ENCODE peak calls at places on chromosome 20, in nine cellular contexts. F is foreskin fibroblast, Q is fibroblast of lung, C is coronary artery, Z is HFF-Myc, O is HepG2, D is heart left ventricle, A is brain microvascular endothelial cell, H is bronchial epithelial cell. I is an unnamed sample.

GRCh38 chr20:37042986-37043972 is 52.5 kb downstream of the RBL1 start:
- DNase-seq in F (no peak), Q (no peak), C (no peak), Z (no peak), O (no peak), D (no peak), A (no peak), H (no peak), I (no peak)

GRCh38 chr20:48238781-48239180 is 453.5 kb upstream of the SULF2 start:
- DNase-seq in F (no peak), Q (no peak), C (no peak), Z (peak; percentile 15), O (no peak), D (no peak), A (no peak), H (no peak), I (no peak)

GRCh38 chr20:3808141-3808479 is 12.0 kb downstream of the CDC25B start:
- DNase-seq in F (peak; percentile 98), Q (peak; percentile 98), C (peak; percentile 88), Z (peak; percentile 92), O (peak; percentile 61), D (peak; percentile 85), A (no peak), H (peak; percentile 87), I (peak; percentile 87)

GRCh38 chr20:13692802-13693736 is 54.3 kb upstream of the TASP1 start:
- DNase-seq in F (no peak), Q (no peak), C (no peak), Z (no peak), O (peak; percentile 78), D (no peak), A (no peak), H (no peak), I (no peak)

GRCh38 chr20:48828734-48829460 is 1.1 kb upstream of the PREX1 start:
- DNase-seq in F (no peak), Q (no peak), C (peak; percentile 28), Z (no peak), O (no peak), D (no peak), A (no peak), H (no peak), I (no peak)

GRCh38 chr20:44326391-44327159 is 10.3 kb upstream of the R3HDML start:
- DNase-seq in F (no peak), Q (no peak), C (no peak), Z (no peak), O (no peak), D (no peak), A (no peak), H (no peak), I (no peak)

GRCh38 chr20:59004763-59005522 is 2.1 kb downstream of the CTSZ start:
- DNase-seq in F (no peak), Q (no peak), C (peak; percentile 75), Z (no peak), O (peak; percentile 71), D (peak; percentile 64), A (no peak), H (no peak), I (no peak)

GRCh38 chr20:36367907-36368306 is 61.8 kb downstream of the DLGAP4 start:
- DNase-seq in F (no peak), Q (no peak), C (no peak), Z (no peak), O (no peak), D (no peak), A (no peak), H (no peak), I (no peak)

GRCh38 chr20:33650111-33650752 is 11.9 kb upstream of the C20orf144 start:
- DNase-seq in F (no peak), Q (no peak), C (no peak), Z (no peak), O (no peak), D (no peak), A (no peak), H (no peak), I (no peak)

GRCh38 chr20:48294942-48295341 is 509.7 kb upstream of the SULF2 start:
- DNase-seq in F (peak; percentile 5), Q (no peak), C (no peak), Z (no peak), O (no peak), D (no peak), A (no peak), H (no peak), I (no peak)

GRCh38 chr20:62318411-62319345 is 15.9 kb downstream of the ADRM1 start:
- DNase-seq in F (no peak), Q (no peak), C (no peak), Z (no peak), O (no peak), D (no peak), A (no peak), H (no peak), I (no peak)

GRCh38 chr20:46509523-46509922 is 3.8 kb downstream of the ZNF334 start:
- DNase-seq in F (no peak), Q (no peak), C (no peak), Z (no peak), O (no peak), D (no peak), A (no peak), H (no peak), I (no peak)

GRCh38 chr20:44776977-44777376 is 31.3 kb downstream of the KCNK15 start:
- DNase-seq in F (peak; percentile 56), Q (peak; percentile 23), C (no peak), Z (no peak), O (peak; percentile 31), D (no peak), A (peak; percentile 16), H (peak; percentile 13), I (no peak)

GRCh38 chr20:61353996-61354390 is 101.9 kb downstream of the CDH4 start:
- DNase-seq in F (no peak), Q (no peak), C (no peak), Z (no peak), O (no peak), D (no peak), A (no peak), H (no peak), I (no peak)

GRCh38 chr20:38759135-38759534 is 10.9 kb downstream of the ACTR5 start:
- DNase-seq in F (no peak), Q (no peak), C (no peak), Z (no peak), O (no peak), D (no peak), A (no peak), H (no peak), I (no peak)

GRCh38 chr20:45016089-45016641 is 49.9 kb downstream of the STK4 start:
- DNase-seq in F (peak; percentile 46), Q (no peak), C (no peak), Z (no peak), O (no peak), D (no peak), A (peak; percentile 49), H (no peak), I (no peak)

GRCh38 chr20:57388953-57389694 is 2.1 kb upstream of the RBM38 start:
- DNase-seq in F (peak; percentile 82), Q (peak; percentile 65), C (peak; percentile 85), Z (no peak), O (peak; percentile 56), D (peak; percentile 84), A (no peak), H (peak; percentile 46), I (no peak)

GRCh38 chr20:18172379-18172778 is 34.7 kb downstream of the KAT14 start:
- DNase-seq in F (no peak), Q (no peak), C (no peak), Z (no peak), O (no peak), D (no peak), A (no peak), H (no peak), I (no peak)

GRCh38 chr20:18164356-18164755 is 26.7 kb downstream of the KAT14 start:
- DNase-seq in F (peak; percentile 8), Q (no peak), C (no peak), Z (no peak), O (no peak), D (no peak), A (peak; percentile 1), H (peak; percentile 90), I (no peak)

GRCh38 chr20:18165553-18165952 is 27.9 kb downstream of the KAT14 start:
- DNase-seq in F (no peak), Q (no peak), C (no peak), Z (no peak), O (no peak), D (no peak), A (peak; percentile 47), H (no peak), I (no peak)

GRCh38 chr20:18166241-18166881 is 28.7 kb downstream of the KAT14 start:
- DNase-seq in F (no peak), Q (no peak), C (no peak), Z (no peak), O (no peak), D (no peak), A (no peak), H (peak; percentile 55), I (no peak)

GRCh38 chr20:18166939-18167338 is 29.3 kb downstream of the KAT14 start:
- DNase-seq in F (no peak), Q (no peak), C (no peak), Z (no peak), O (no peak), D (no peak), A (no peak), H (no peak), I (no peak)
- H3K4me3 ChIP-seq in F (no peak overlapping the region), Q (no peak overlapping the region), C (no peak overlapping the region), Z (no peak overlapping the region), O (no peak overlapping the region), D (no peak overlapping the region), A (no peak overlapping the region), H (no peak overlapping the region), I (no peak overlapping the region)

DNA sequence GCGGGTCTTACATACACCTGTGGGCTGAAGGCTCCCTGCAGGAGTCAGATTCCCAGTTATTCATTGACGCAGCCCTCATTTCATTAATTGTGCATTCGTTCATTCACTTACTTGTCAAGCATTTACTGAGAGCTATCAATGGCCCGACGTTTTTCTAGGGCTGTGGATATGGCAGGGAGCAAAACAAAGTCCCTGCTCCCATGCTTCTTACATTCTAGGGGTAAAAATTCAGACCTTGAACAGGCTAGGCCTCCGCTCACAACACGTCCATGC is 369 bp upstream of the NSFL1C start:
- DNase-seq in F (no peak), Q (no peak), C (no peak), Z (no peak), O (no peak), D (no peak), A (no peak), H (no peak), I (no peak)
- TF ChIP-seq CTCF in F (no peak), Q (no peak), C (no peak), Z (no peak), O (no peak), D (no peak), A (no peak), H (no peak), I (no peak)

GRCh38 chr20:834151-834747 is 734 bp downstream of the FAM110A start:
- DNase-seq in F (no peak), Q (no peak), C (no peak), Z (no peak), O (no peak), D (no peak), A (no peak), H (no peak), I (no peak)
- H3K4me3 ChIP-seq in F (peak overlapping the region; percentile 73), Q (peak overlapping the region; percentile 62), C (peak overlapping the region; percentile 96), Z (peak overlapping the region; percentile 86), O (peak overlapping the region; percentile 81), D (peak overlapping the region; percentile 83), A (peak overlapping the region; percentile 82), H (peak overlapping the region; percentile 93), I (peak overlapping the region; percentile 87)

DNA sequence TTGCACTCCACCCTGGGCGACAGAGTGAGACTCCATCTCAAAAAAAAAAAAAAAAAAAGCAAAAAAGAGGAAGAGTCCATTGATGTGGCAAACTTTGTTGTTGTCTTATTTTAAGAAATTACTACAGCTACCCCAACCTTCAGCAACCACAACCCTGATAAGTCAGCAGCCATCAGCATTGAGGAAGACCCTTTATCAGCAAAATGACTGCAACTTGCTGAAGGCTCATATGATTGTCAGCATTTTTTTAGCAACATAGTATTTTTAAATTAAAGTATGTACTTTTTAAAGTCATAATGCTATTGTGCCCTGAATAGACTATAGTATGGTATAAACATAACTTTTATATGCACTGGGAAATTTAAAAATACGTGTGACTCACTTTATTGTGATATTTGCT is 48.8 kb downstream of the ZFP64 start:
- DNase-seq in F (no peak), Q (no peak), C (no peak), Z (no peak), O (no peak), D (no peak), A (no peak), H (no peak), I (no peak)
- TF ChIP-seq CTCF in F (no peak), Q (no peak), C (no peak), Z (no peak), O (no peak), D (no peak), A (no peak), H (no peak), I (no peak)

I was measured in AG04449.